ENCODE peak calls at places on chromosomes 11 and 22, in ten cellular contexts. Z is adrenal gland, Q is heart right ventricle, I is mucosa of descending colon, N is dorsolateral prefrontal cortex, C is HFFc6, G is endothelial cell, V is MM.1S, P is neural crest cell, W is IMR-90. S is an unnamed sample.

GRCh38 chr11:3888876-3889275 is 33.4 kb downstream of the STIM1 start:
- DNase-seq in Z (no peak), Q (no peak), I (no peak), N (no peak), C (no peak), G (no peak), V (no peak), P (no peak), W (no peak), S (no peak)

GRCh38 chr11:118625036-118625690 is 17.7 kb downstream of the PHLDB1 start:
- DNase-seq in Z (no peak), Q (no peak), I (no peak), N (no peak), C (no peak), G (no peak), V (no peak), P (no peak), W (no peak), S (no peak)

GRCh38 chr11:87061766-87062165 is 24.0 kb downstream of the TMEM135 start:
- DNase-seq in Z (no peak), Q (no peak), I (no peak), N (no peak), C (no peak), G (no peak), V (no peak), P (no peak), W (no peak), S (no peak)

GRCh38 chr22:23516304-23516703 is 63.8 kb downstream of the IGLL1 start:
- DNase-seq in Z (no peak), Q (no peak), I (no peak), N (no peak), C (no peak), G (no peak), V (no peak), P (no peak), W (no peak), S (no peak)

GRCh38 chr11:67439321-67440228 is 2.1 kb upstream of the PTPRCAP start:
- DNase-seq in Z (no peak), Q (no peak), I (peak), N (no peak), C (peak), G (no peak), V (no peak), P (no peak), W (no peak), S (no peak)

GRCh38 chr22:18044548-18045271 is 20.3 kb upstream of the MICAL3 start:
- DNase-seq in Z (peak), Q (peak), I (peak), N (peak), C (no peak), G (no peak), V (no peak), P (no peak), W (peak), S (no peak)

GRCh38 chr11:29449280-29450074 is 567.4 kb downstream of the KCNA4 start:
- DNase-seq in Z (no peak), Q (no peak), I (no peak), N (no peak), C (no peak), G (no peak), V (no peak), P (no peak), W (no peak), S (no peak)

GRCh38 chr22:46364341-46365165 is 29.0 kb downstream of the TRMU start:
- DNase-seq in Z (no peak), Q (no peak), I (peak), N (no peak), C (no peak), G (no peak), V (no peak), P (no peak), W (no peak), S (no peak)

GRCh38 chr11:92224394-92225205 is at the start of gene FAT3:
- DNase-seq in Z (no peak), Q (peak), I (no peak), N (peak), C (peak), G (peak), V (no peak), P (peak), W (peak), S (peak)

GRCh38 chr11:2257023-2257700 is 13.2 kb downstream of the ASCL2 start:
- DNase-seq in Z (no peak), Q (no peak), I (peak), N (no peak), C (no peak), G (no peak), V (no peak), P (no peak), W (no peak), S (no peak)

GRCh38 chr11:120652705-120653335 is 141.3 kb downstream of the GRIK4 start:
- DNase-seq in Z (no peak), Q (no peak), I (no peak), N (no peak), C (no peak), G (no peak), V (no peak), P (no peak), W (peak), S (no peak)

GRCh38 chr11:70503878-70504240 is 105.5 kb downstream of the CTTN start:
- DNase-seq in Z (no peak), Q (no peak), I (peak), N (no peak), C (no peak), G (peak), V (no peak), P (no peak), W (no peak), S (no peak)

GRCh38 chr11:56624661-56625110 is 10.0 kb upstream of the OR5M1 start:
- DNase-seq in Z (no peak), Q (no peak), I (no peak), N (no peak), C (peak), G (peak), V (peak), P (no peak), W (peak), S (peak)

GRCh38 chr11:8109675-8110074 is 28.7 kb downstream of the TUB start:
- DNase-seq in Z (no peak), Q (no peak), I (no peak), N (no peak), C (no peak), G (no peak), V (no peak), P (no peak), W (no peak), S (no peak)

GRCh38 chr11:68040121-68040956 is 1.5 kb downstream of the TCIRG1 start:
- DNase-seq in Z (no peak), Q (peak), I (peak), N (no peak), C (peak), G (peak), V (peak), P (no peak), W (peak), S (peak)

GRCh38 chr11:14643697-14644395 is at the start of gene PDE3B:
- DNase-seq in Z (peak), Q (peak), I (peak), N (peak), C (no peak), G (peak), V (peak), P (peak), W (peak), S (peak)

GRCh38 chr22:18104566-18104965 is 6.0 kb upstream of the TUBA8 start:
- DNase-seq in Z (no peak), Q (no peak), I (no peak), N (no peak), C (no peak), G (no peak), V (no peak), P (no peak), W (peak), S (no peak)

GRCh38 chr22:23236440-23237139 is 56.3 kb downstream of the BCR start:
- DNase-seq in Z (no peak), Q (no peak), I (no peak), N (no peak), C (no peak), G (no peak), V (no peak), P (no peak), W (no peak), S (no peak)

GRCh38 chr22:49372530-49373288 is 455.0 kb downstream of the BRD1 start:
- DNase-seq in Z (peak), Q (no peak), I (peak), N (peak), C (no peak), G (peak), V (no peak), P (no peak), W (no peak), S (no peak)

GRCh38 chr11:30110691-30111090 is 93.9 kb upstream of the KCNA4 start:
- DNase-seq in Z (no peak), Q (no peak), I (no peak), N (no peak), C (no peak), G (no peak), V (no peak), P (no peak), W (no peak), S (no peak)

GRCh38 chr11:69520186-69520585 is 38.7 kb downstream of the LINC01488 start:
- DNase-seq in Z (no peak), Q (no peak), I (no peak), N (no peak), C (no peak), G (no peak), V (no peak), P (no peak), W (peak), S (no peak)

GRCh38 chr11:2267306-2267861 is 3.0 kb downstream of the ASCL2 start:
- DNase-seq in Z (no peak), Q (no peak), I (peak), N (peak), C (no peak), G (no peak), V (no peak), P (no peak), W (no peak), S (no peak)

GRCh38 chr22:24471570-24471969 is 23.6 kb upstream of the UPB1 start:
- DNase-seq in Z (peak), Q (peak), I (no peak), N (no peak), C (no peak), G (no peak), V (no peak), P (no peak), W (peak), S (no peak)

GRCh38 chr11:64344721-64345120 is 4.7 kb downstream of the CCDC88B start:
- DNase-seq in Z (no peak), Q (no peak), I (peak), N (no peak), C (no peak), G (no peak), V (no peak), P (no peak), W (no peak), S (no peak)

GRCh38 chr11:12222099-12222751 is 111.8 kb downstream of the MICAL2 start:
- DNase-seq in Z (no peak), Q (peak), I (peak), N (no peak), C (no peak), G (no peak), V (no peak), P (no peak), W (no peak), S (no peak)

DNA sequence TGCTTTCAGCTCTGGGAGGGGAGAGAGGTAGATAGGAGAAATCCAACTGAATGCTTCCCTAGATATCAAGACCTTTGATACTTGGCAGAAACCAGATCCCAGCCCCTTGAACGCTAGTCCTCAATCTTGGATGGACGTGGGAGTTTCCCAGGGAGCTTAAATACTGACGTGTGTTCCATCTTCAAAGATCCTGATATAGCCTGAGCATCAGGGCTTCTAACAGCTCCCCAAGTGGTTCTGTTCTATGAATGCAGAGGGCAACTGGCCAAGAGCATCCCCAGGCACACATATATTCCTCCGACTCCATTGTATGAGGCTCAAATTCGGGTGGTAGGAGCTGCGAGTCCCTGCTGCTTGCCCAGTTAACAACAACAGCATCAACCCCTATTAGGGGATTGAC is 8.7 kb upstream of the ACCS start:
- DNase-seq in Z (no peak), Q (no peak), I (no peak), N (no peak), C (no peak), G (no peak), V (no peak), P (no peak), W (no peak), S (no peak)
- TF ChIP-seq CTCF in Z (no peak), Q (no peak), I (no peak), N (no peak), C (no peak), G (no peak), V (no peak), P (no peak), W (no peak), S (no peak)

DNA sequence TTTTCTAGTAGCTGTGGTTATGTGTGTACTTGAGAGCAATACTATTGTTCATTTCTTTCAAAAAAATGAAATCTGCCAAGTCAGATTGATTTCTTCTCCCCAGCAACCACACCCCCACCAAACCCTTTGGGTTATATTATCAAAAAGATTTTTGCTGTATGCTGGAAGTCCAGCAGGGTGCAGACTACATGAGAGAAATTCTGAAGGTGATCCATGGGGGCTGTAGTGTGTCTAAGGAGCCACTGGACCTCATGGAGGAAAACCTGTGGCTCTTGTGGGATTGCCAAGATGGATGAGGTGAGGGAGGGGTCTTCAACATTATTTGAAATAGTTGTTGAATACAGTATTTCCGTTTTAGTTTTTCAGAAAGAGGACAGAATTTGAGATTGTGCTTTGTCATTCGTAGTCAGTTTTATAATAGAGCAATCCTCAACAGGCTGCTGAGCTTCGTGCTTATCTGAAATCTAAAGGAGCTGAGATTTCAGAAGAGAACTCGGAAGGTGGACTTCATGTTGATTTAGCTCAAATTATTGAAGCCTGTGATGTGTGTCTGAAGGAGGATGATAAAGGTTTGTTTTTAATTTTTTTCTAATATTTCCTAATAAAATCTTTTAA is 3.1 kb downstream of the EIF3M start:
- DNase-seq in Z (no peak), Q (no peak), I (no peak), N (no peak), C (peak), G (no peak), V (peak), P (no peak), W (peak), S (no peak)
- TF ChIP-seq CTCF in Z (peak), Q (peak), I (no peak), N (no peak), C (peak), G (peak), V (peak), P (peak), W (peak), S (no peak)

GRCh38 chr11:101390539-101390938 is 193.3 kb downstream of the TRPC6 start:
- DNase-seq in Z (no peak), Q (no peak), I (no peak), N (no peak), C (no peak), G (no peak), V (no peak), P (no peak), W (peak), S (no peak)
- TF ChIP-seq CTCF in Z (no peak), Q (peak), I (no peak), N (no peak), C (peak), G (peak), V (no peak), P (peak), W (peak), S (no peak)

DNA sequence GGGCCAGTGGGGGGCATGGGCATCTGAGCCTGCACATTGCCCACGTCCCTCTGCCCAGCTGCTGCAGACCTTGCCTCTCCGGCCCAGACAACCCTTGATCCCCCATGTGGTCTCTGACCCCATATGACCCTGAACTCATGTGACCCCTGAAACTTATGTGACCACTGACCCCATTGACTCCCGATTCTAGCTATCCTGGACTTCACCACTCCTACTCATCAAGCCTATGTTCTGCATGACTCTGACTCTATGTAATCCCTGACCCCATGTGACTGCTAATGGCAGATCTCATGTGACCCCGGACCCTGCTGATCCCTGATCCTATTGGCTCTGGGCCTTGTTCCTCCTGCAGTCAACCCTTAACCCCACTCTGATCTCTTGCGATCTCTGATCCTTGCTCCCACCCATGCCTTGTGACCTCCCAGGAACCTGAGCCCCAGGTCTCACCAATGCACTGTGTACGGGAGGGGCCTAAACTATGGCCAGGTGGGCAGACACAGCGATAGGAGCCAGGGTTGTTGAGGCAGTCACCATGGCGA is 5.7 kb downstream of the LTBP3 start:
- DNase-seq in Z (no peak), Q (no peak), I (no peak), N (no peak), C (no peak), G (no peak), V (no peak), P (no peak), W (no peak), S (no peak)
- TF ChIP-seq CTCF in Z (no peak), Q (no peak), I (no peak), N (no peak), C (no peak), G (no peak), V (peak), P (no peak), W (no peak), S (no peak)

GRCh38 chr22:39007177-39007576 is 6.9 kb upstream of the APOBEC3C start:
- DNase-seq in Z (no peak), Q (no peak), I (no peak), N (no peak), C (no peak), G (no peak), V (no peak), P (no peak), W (no peak), S (no peak)

GRCh38 chr22:39016592-39016991 is 2.5 kb downstream of the APOBEC3C start:
- DNase-seq in Z (no peak), Q (no peak), I (no peak), N (no peak), C (no peak), G (no peak), V (no peak), P (no peak), W (no peak), S (no peak)

GRCh38 chr22:39012525-39013516 is 1.2 kb upstream of the APOBEC3C start:
- DNase-seq in Z (no peak), Q (no peak), I (no peak), N (no peak), C (no peak), G (no peak), V (no peak), P (no peak), W (no peak), S (no peak)

GRCh38 chr22:39013923-39014722 is at the start of gene APOBEC3C:
- DNase-seq in Z (peak), Q (peak), I (peak), N (no peak), C (peak), G (peak), V (peak), P (peak), W (peak), S (peak)

DNA sequence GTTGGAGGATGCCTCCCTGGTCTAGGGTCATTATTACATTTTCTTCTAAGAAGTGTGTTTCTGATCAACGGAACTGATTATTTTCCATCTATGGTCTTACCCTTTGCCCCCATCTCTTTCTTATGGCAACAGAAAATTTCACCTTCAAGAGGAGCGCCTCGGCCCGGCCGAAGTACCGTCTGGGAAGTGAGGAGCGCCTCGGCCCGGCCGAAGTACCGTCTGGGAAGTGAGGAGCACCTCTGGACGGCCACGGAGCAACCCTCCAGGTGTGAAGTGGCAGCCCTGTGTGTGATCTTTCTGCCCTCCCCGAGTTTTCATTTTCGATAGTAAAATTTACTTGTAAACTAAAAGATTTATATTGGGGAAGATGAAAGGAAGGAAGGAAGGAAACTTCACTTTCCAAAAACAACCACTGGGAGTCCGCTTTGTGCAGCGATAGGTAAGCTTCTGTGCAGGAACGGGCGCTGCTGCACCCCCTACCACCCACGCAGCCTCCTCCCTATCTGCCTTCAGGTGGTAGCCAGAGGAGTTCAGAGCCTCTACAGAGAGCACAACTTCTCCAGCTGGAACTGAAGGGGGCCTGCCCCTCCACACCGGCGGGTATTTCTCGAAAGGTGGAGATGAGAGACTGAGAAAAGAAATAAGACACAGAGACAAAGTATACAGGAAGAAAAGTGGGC is 3.0 kb upstream of the APOBEC3C start:
- DNase-seq in Z (no peak), Q (no peak), I (no peak), N (no peak), C (no peak), G (no peak), V (no peak), P (no peak), W (no peak), S (no peak)
- TF ChIP-seq CTCF in Z (no peak), Q (no peak), I (no peak), N (no peak), C (no peak), G (no peak), V (no peak), P (no peak), W (no peak), S (no peak)

GRCh38 chr11:33769542-33769941 is 4.8 kb downstream of the FBXO3 start:
- DNase-seq in Z (no peak), Q (no peak), I (no peak), N (no peak), C (no peak), G (no peak), V (no peak), P (no peak), W (no peak), S (no peak)
- TF ChIP-seq CTCF in Z (no peak), Q (no peak), I (no peak), N (no peak), C (no peak), G (no peak), V (no peak), P (no peak), W (no peak), S (no peak)

DNA sequence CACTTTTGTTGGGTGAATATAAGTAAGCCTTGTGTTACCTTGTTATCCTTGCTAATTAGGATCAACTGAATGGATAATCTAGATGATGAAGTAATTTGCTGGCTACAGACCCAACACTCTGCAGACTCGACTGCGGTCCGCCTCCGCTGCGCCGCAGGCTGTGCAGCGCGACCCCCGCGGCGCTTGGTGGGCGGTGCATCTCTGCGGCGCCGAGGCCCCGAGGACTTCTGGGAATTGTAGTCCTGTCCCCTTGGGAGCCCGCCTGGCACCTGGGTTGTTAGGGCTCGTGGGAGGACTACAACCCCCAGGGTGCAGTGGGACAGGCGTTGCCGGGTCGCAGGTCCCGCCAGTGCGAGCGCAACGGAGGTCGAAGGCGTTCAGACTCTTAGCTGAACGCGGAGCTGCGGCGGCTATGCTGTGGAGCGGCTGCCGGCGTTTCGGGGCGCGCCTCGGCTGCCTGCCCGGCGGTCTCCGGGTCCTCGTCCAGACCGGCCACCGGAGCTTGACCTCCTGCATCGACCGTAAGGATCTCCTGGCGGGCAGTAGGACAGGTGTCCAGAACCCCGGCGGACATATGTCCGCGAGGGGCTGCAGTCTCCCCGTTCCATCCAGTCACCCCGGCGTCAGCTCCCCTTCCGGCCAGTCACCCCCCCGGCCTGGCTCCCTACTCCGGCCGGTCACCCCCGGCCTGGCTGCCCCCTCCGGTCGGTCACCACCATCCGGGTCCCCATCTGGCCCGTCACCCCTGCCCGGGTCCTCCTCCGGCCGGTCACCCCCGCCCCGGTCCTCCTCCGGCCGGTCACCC is at the start of the genes ACAD8 and THYN1:
- DNase-seq in Z (peak), Q (peak), I (peak), N (peak), C (peak), G (peak), V (peak), P (peak), W (peak), S (peak)
- TF ChIP-seq CTCF in Z (peak), Q (peak), I (peak), N (no peak), C (peak), G (no peak), V (peak), P (peak), W (no peak), S (no peak)